ENCODE peak calls at places on chromosomes 5 and 9, in six cellular contexts. One of them, this sample, is unnamed.

GRCh38 chr9:131739192-131739961 is 499 bp downstream of the RAPGEF1 start:
- DNase-seq in coronary artery: no peak
- DNase-seq in nephron progenitor cell: peak
- DNase-seq in PC-3: peak
- DNase-seq in breast epithelium: no peak
- DNase-seq in activated CD8-positive, alpha-beta T cell treated with anti-CD3 and anti-CD28 coated beads for 36 hours: peak
- DNase-seq in this sample: peak

GRCh38 chr9:17318821-17319320 is 184.0 kb downstream of the CNTLN start:
- DNase-seq in coronary artery: no peak
- DNase-seq in nephron progenitor cell: no peak
- DNase-seq in PC-3: no peak
- DNase-seq in breast epithelium: no peak
- DNase-seq in activated CD8-positive, alpha-beta T cell treated with anti-CD3 and anti-CD28 coated beads for 36 hours: no peak
- DNase-seq in this sample: no peak

GRCh38 chr5:150139334-150139733 is 16.3 kb downstream of the PDGFRB start:
- DNase-seq in coronary artery: no peak
- DNase-seq in nephron progenitor cell: no peak
- DNase-seq in PC-3: no peak
- DNase-seq in breast epithelium: no peak
- DNase-seq in activated CD8-positive, alpha-beta T cell treated with anti-CD3 and anti-CD28 coated beads for 36 hours: no peak
- DNase-seq in this sample: no peak

GRCh38 chr9:22210936-22211335 is 201.8 kb upstream of the CDKN2B start:
- DNase-seq in coronary artery: no peak
- DNase-seq in nephron progenitor cell: no peak
- DNase-seq in PC-3: no peak
- DNase-seq in breast epithelium: no peak
- DNase-seq in activated CD8-positive, alpha-beta T cell treated with anti-CD3 and anti-CD28 coated beads for 36 hours: no peak
- DNase-seq in this sample: no peak

GRCh38 chr5:32329395-32329834 is 16.7 kb upstream of the MTMR12 start:
- DNase-seq in coronary artery: no peak
- DNase-seq in nephron progenitor cell: peak
- DNase-seq in PC-3: peak
- DNase-seq in breast epithelium: no peak
- DNase-seq in activated CD8-positive, alpha-beta T cell treated with anti-CD3 and anti-CD28 coated beads for 36 hours: peak
- DNase-seq in this sample: peak

GRCh38 chr9:121455527-121456239 is 44.0 kb downstream of the GGTA1 start:
- DNase-seq in coronary artery: no peak
- DNase-seq in nephron progenitor cell: no peak
- DNase-seq in PC-3: no peak
- DNase-seq in breast epithelium: no peak
- DNase-seq in activated CD8-positive, alpha-beta T cell treated with anti-CD3 and anti-CD28 coated beads for 36 hours: peak
- DNase-seq in this sample: peak

GRCh38 chr9:76534031-76534430 is 75.0 kb downstream of the GCNT1 start:
- DNase-seq in coronary artery: no peak
- DNase-seq in nephron progenitor cell: no peak
- DNase-seq in PC-3: no peak
- DNase-seq in breast epithelium: no peak
- DNase-seq in activated CD8-positive, alpha-beta T cell treated with anti-CD3 and anti-CD28 coated beads for 36 hours: no peak
- DNase-seq in this sample: no peak

GRCh38 chr9:38768351-38768761 is 48.4 kb upstream of the FAM240B start:
- DNase-seq in coronary artery: no peak
- DNase-seq in nephron progenitor cell: no peak
- DNase-seq in PC-3: no peak
- DNase-seq in breast epithelium: no peak
- DNase-seq in activated CD8-positive, alpha-beta T cell treated with anti-CD3 and anti-CD28 coated beads for 36 hours: no peak
- DNase-seq in this sample: no peak

GRCh38 chr9:135315572-135315971 is 164.0 kb upstream of the PPP1R26 start:
- DNase-seq in coronary artery: no peak
- DNase-seq in nephron progenitor cell: no peak
- DNase-seq in PC-3: no peak
- DNase-seq in breast epithelium: no peak
- DNase-seq in activated CD8-positive, alpha-beta T cell treated with anti-CD3 and anti-CD28 coated beads for 36 hours: no peak
- DNase-seq in this sample: no peak

GRCh38 chr5:171806976-171807823 is 21.6 kb downstream of the SMIM23 start:
- DNase-seq in coronary artery: no peak
- DNase-seq in nephron progenitor cell: no peak
- DNase-seq in PC-3: peak
- DNase-seq in breast epithelium: no peak
- DNase-seq in activated CD8-positive, alpha-beta T cell treated with anti-CD3 and anti-CD28 coated beads for 36 hours: no peak
- DNase-seq in this sample: no peak

GRCh38 chr5:150486402-150487198 is 21.3 kb upstream of the NDST1 start:
- DNase-seq in coronary artery: no peak
- DNase-seq in nephron progenitor cell: peak
- DNase-seq in PC-3: peak
- DNase-seq in breast epithelium: peak
- DNase-seq in activated CD8-positive, alpha-beta T cell treated with anti-CD3 and anti-CD28 coated beads for 36 hours: peak
- DNase-seq in this sample: peak

GRCh38 chr9:91558879-91559278 is 135.2 kb upstream of the NFIL3 start:
- DNase-seq in coronary artery: no peak
- DNase-seq in nephron progenitor cell: no peak
- DNase-seq in PC-3: no peak
- DNase-seq in breast epithelium: no peak
- DNase-seq in activated CD8-positive, alpha-beta T cell treated with anti-CD3 and anti-CD28 coated beads for 36 hours: no peak
- DNase-seq in this sample: no peak

GRCh38 chr5:90386099-90386710 is 23.4 kb downstream of the CETN3 start:
- DNase-seq in coronary artery: no peak
- DNase-seq in nephron progenitor cell: no peak
- DNase-seq in PC-3: peak
- DNase-seq in breast epithelium: no peak
- DNase-seq in activated CD8-positive, alpha-beta T cell treated with anti-CD3 and anti-CD28 coated beads for 36 hours: no peak
- DNase-seq in this sample: no peak

GRCh38 chr5:180611140-180611850 is 20.0 kb upstream of the SCGB3A1 start:
- DNase-seq in coronary artery: no peak
- DNase-seq in nephron progenitor cell: no peak
- DNase-seq in PC-3: peak
- DNase-seq in breast epithelium: no peak
- DNase-seq in activated CD8-positive, alpha-beta T cell treated with anti-CD3 and anti-CD28 coated beads for 36 hours: no peak
- DNase-seq in this sample: no peak

GRCh38 chr5:176653401-176653800 is 6.1 kb downstream of the TSPAN17 start:
- DNase-seq in coronary artery: no peak
- DNase-seq in nephron progenitor cell: no peak
- DNase-seq in PC-3: peak
- DNase-seq in breast epithelium: no peak
- DNase-seq in activated CD8-positive, alpha-beta T cell treated with anti-CD3 and anti-CD28 coated beads for 36 hours: peak
- DNase-seq in this sample: no peak

GRCh38 chr9:82606761-82607382 is 456.1 kb downstream of the RASEF start:
- DNase-seq in coronary artery: no peak
- DNase-seq in nephron progenitor cell: peak
- DNase-seq in PC-3: peak
- DNase-seq in breast epithelium: no peak
- DNase-seq in activated CD8-positive, alpha-beta T cell treated with anti-CD3 and anti-CD28 coated beads for 36 hours: peak
- DNase-seq in this sample: peak

GRCh38 chr5:32042571-32042970 is 131.5 kb downstream of the GOLPH3 start:
- DNase-seq in coronary artery: no peak
- DNase-seq in nephron progenitor cell: no peak
- DNase-seq in PC-3: no peak
- DNase-seq in breast epithelium: no peak
- DNase-seq in activated CD8-positive, alpha-beta T cell treated with anti-CD3 and anti-CD28 coated beads for 36 hours: no peak
- DNase-seq in this sample: no peak

GRCh38 chr5:40284863-40285262 is 394.9 kb upstream of the PTGER4 start:
- DNase-seq in coronary artery: no peak
- DNase-seq in nephron progenitor cell: no peak
- DNase-seq in PC-3: no peak
- DNase-seq in breast epithelium: no peak
- DNase-seq in activated CD8-positive, alpha-beta T cell treated with anti-CD3 and anti-CD28 coated beads for 36 hours: no peak
- DNase-seq in this sample: no peak

GRCh38 chr9:133275105-133276000 is at the start of gene ABO:
- DNase-seq in coronary artery: no peak
- DNase-seq in nephron progenitor cell: peak
- DNase-seq in PC-3: no peak
- DNase-seq in breast epithelium: no peak
- DNase-seq in activated CD8-positive, alpha-beta T cell treated with anti-CD3 and anti-CD28 coated beads for 36 hours: no peak
- DNase-seq in this sample: peak

GRCh38 chr9:125428060-125428481 is 166.4 kb downstream of the GAPVD1 start:
- DNase-seq in coronary artery: no peak
- DNase-seq in nephron progenitor cell: no peak
- DNase-seq in PC-3: peak
- DNase-seq in breast epithelium: no peak
- DNase-seq in activated CD8-positive, alpha-beta T cell treated with anti-CD3 and anti-CD28 coated beads for 36 hours: peak
- DNase-seq in this sample: peak

GRCh38 chr5:178328826-178329225 is 96.2 kb upstream of the PHYKPL start:
- DNase-seq in coronary artery: no peak
- DNase-seq in nephron progenitor cell: no peak
- DNase-seq in PC-3: no peak
- DNase-seq in breast epithelium: no peak
- DNase-seq in activated CD8-positive, alpha-beta T cell treated with anti-CD3 and anti-CD28 coated beads for 36 hours: no peak
- DNase-seq in this sample: no peak

GRCh38 chr9:16134351-16134750 is 581.5 kb downstream of the CCDC171 start:
- DNase-seq in coronary artery: no peak
- DNase-seq in nephron progenitor cell: no peak
- DNase-seq in PC-3: peak
- DNase-seq in breast epithelium: no peak
- DNase-seq in activated CD8-positive, alpha-beta T cell treated with anti-CD3 and anti-CD28 coated beads for 36 hours: no peak
- DNase-seq in this sample: no peak

GRCh38 chr9:36590246-36590645 is 17.6 kb downstream of the MELK start:
- DNase-seq in coronary artery: no peak
- DNase-seq in nephron progenitor cell: no peak
- DNase-seq in PC-3: no peak
- DNase-seq in breast epithelium: no peak
- DNase-seq in activated CD8-positive, alpha-beta T cell treated with anti-CD3 and anti-CD28 coated beads for 36 hours: no peak
- DNase-seq in this sample: no peak

GRCh38 chr5:100890514-100891008 is 12.5 kb downstream of the ST8SIA4 start:
- DNase-seq in coronary artery: no peak
- DNase-seq in nephron progenitor cell: no peak
- DNase-seq in PC-3: peak
- DNase-seq in breast epithelium: no peak
- DNase-seq in activated CD8-positive, alpha-beta T cell treated with anti-CD3 and anti-CD28 coated beads for 36 hours: no peak
- DNase-seq in this sample: no peak

GRCh38 chr5:100889896-100890295 is 13.2 kb downstream of the ST8SIA4 start:
- DNase-seq in coronary artery: no peak
- DNase-seq in nephron progenitor cell: no peak
- DNase-seq in PC-3: no peak
- DNase-seq in breast epithelium: no peak
- DNase-seq in activated CD8-positive, alpha-beta T cell treated with anti-CD3 and anti-CD28 coated beads for 36 hours: no peak
- DNase-seq in this sample: no peak

GRCh38 chr5:100889165-100889564 is 13.9 kb downstream of the ST8SIA4 start:
- DNase-seq in coronary artery: no peak
- DNase-seq in nephron progenitor cell: no peak
- DNase-seq in PC-3: no peak
- DNase-seq in breast epithelium: no peak
- DNase-seq in activated CD8-positive, alpha-beta T cell treated with anti-CD3 and anti-CD28 coated beads for 36 hours: no peak
- DNase-seq in this sample: no peak
- TF ChIP-seq CTCF in coronary artery: no peak
- TF ChIP-seq CTCF in nephron progenitor cell: no peak
- TF ChIP-seq CTCF in PC-3: no peak
- TF ChIP-seq CTCF in breast epithelium: no peak
- TF ChIP-seq CTCF in activated CD8-positive, alpha-beta T cell treated with anti-CD3 and anti-CD28 coated beads for 36 hours: no peak
- TF ChIP-seq CTCF in this sample: no peak

GRCh38 chr5:123120197-123120596 is 31.2 kb downstream of the PRDM6 start:
- DNase-seq in coronary artery: no peak
- DNase-seq in nephron progenitor cell: no peak
- DNase-seq in PC-3: no peak
- DNase-seq in breast epithelium: no peak
- DNase-seq in activated CD8-positive, alpha-beta T cell treated with anti-CD3 and anti-CD28 coated beads for 36 hours: no peak
- DNase-seq in this sample: no peak
- TF ChIP-seq CTCF in coronary artery: no peak
- TF ChIP-seq CTCF in nephron progenitor cell: peak
- TF ChIP-seq CTCF in PC-3: peak
- TF ChIP-seq CTCF in breast epithelium: no peak
- TF ChIP-seq CTCF in activated CD8-positive, alpha-beta T cell treated with anti-CD3 and anti-CD28 coated beads for 36 hours: no peak
- TF ChIP-seq CTCF in this sample: no peak

DNA sequence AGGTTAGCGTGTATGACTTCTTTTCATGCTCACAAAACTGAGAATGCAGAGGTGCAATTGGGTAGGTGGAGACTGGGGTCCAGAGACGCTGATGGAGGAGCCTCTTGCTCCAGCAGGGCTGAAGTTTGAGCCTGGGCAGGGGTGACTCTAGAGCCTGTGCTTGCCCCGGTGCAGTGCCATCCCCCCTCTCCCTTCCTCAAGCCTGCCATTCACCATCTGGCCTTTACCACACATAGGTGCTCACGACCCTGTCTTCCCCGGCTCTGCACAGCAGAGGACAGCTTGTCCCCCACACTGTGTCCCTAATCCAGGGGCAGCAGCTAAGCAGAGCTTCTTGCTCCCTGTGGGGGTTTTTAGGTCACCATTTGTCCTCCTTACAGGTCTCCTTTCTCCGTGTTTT is 86.5 kb downstream of the DAP start:
- DNase-seq in coronary artery: peak
- DNase-seq in nephron progenitor cell: no peak
- DNase-seq in PC-3: no peak
- DNase-seq in breast epithelium: no peak
- DNase-seq in activated CD8-positive, alpha-beta T cell treated with anti-CD3 and anti-CD28 coated beads for 36 hours: no peak
- DNase-seq in this sample: no peak
- TF ChIP-seq CTCF in coronary artery: no peak
- TF ChIP-seq CTCF in nephron progenitor cell: no peak
- TF ChIP-seq CTCF in PC-3: no peak
- TF ChIP-seq CTCF in breast epithelium: no peak
- TF ChIP-seq CTCF in activated CD8-positive, alpha-beta T cell treated with anti-CD3 and anti-CD28 coated beads for 36 hours: no peak
- TF ChIP-seq CTCF in this sample: no peak

GRCh38 chr5:72293495-72294055 is 26.5 kb downstream of the MRPS27 start:
- DNase-seq in coronary artery: no peak
- DNase-seq in nephron progenitor cell: no peak
- DNase-seq in PC-3: no peak
- DNase-seq in breast epithelium: no peak
- DNase-seq in activated CD8-positive, alpha-beta T cell treated with anti-CD3 and anti-CD28 coated beads for 36 hours: no peak
- DNase-seq in this sample: no peak

GRCh38 chr5:72288923-72289322 is 31.1 kb downstream of the MRPS27 start:
- DNase-seq in coronary artery: no peak
- DNase-seq in nephron progenitor cell: no peak
- DNase-seq in PC-3: no peak
- DNase-seq in breast epithelium: no peak
- DNase-seq in activated CD8-positive, alpha-beta T cell treated with anti-CD3 and anti-CD28 coated beads for 36 hours: no peak
- DNase-seq in this sample: no peak

GRCh38 chr5:72292411-72292810 is 27.6 kb downstream of the MRPS27 start:
- DNase-seq in coronary artery: no peak
- DNase-seq in nephron progenitor cell: no peak
- DNase-seq in PC-3: no peak
- DNase-seq in breast epithelium: no peak
- DNase-seq in activated CD8-positive, alpha-beta T cell treated with anti-CD3 and anti-CD28 coated beads for 36 hours: no peak
- DNase-seq in this sample: no peak

GRCh38 chr5:72291601-72292000 is 28.4 kb downstream of the MRPS27 start:
- DNase-seq in coronary artery: no peak
- DNase-seq in nephron progenitor cell: no peak
- DNase-seq in PC-3: no peak
- DNase-seq in breast epithelium: no peak
- DNase-seq in activated CD8-positive, alpha-beta T cell treated with anti-CD3 and anti-CD28 coated beads for 36 hours: no peak
- DNase-seq in this sample: no peak

DNA sequence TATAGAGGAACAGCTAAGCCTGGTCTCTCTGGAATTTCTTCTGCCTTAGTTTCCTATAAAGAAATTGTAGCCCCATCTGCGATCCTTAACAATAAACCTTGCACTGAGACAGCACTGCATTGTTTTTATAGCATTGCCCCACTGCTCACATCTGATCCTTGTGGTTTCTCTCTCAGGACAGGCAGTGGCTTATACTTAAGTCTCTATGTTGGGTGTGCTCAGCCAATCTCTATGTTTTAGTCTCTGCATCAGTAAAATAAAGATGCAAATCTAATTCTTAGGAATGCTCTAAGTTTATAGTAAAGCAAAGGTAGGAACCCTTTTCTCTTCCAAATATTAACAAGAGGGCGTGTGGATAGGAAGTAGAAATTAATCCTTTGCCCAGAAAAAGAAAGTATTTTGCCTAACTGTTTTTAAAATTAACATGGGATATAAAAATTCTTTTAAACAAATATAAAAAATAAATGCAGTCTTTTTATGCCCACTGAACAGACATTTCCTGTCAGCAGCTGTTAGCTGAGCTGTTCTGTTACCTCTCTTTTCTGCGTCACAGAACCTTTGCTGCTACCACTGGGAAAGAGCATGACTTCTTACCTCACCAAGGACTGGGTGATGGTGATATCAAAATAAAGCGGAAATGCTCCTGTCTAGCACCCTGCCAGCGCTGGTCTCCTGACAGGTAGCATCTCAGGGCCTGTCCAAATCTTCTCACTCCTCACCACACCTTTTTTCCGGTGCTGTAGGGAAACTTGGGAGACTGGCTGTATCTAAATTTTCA is 29.5 kb downstream of the MRPS27 start:
- DNase-seq in coronary artery: no peak
- DNase-seq in nephron progenitor cell: no peak
- DNase-seq in PC-3: no peak
- DNase-seq in breast epithelium: no peak
- DNase-seq in activated CD8-positive, alpha-beta T cell treated with anti-CD3 and anti-CD28 coated beads for 36 hours: no peak
- DNase-seq in this sample: no peak
- TF ChIP-seq CTCF in coronary artery: no peak
- TF ChIP-seq CTCF in nephron progenitor cell: no peak
- TF ChIP-seq CTCF in PC-3: no peak
- TF ChIP-seq CTCF in breast epithelium: no peak
- TF ChIP-seq CTCF in activated CD8-positive, alpha-beta T cell treated with anti-CD3 and anti-CD28 coated beads for 36 hours: no peak
- TF ChIP-seq CTCF in this sample: no peak